ENCODE peak calls at places on chromosome 7, in eight cellular contexts. R is CD4-positive, alpha-beta T cell; I is MCF 10A; N is fibroblast of mammary gland; Y is fibroblast of the aortic adventitia; K is foreskin fibroblast; Z is GM06990; J is heart right ventricle. V is an unnamed sample.

GRCh38 chr7:137886266-137886665 is 39.5 kb upstream of the DGKI start:
- DNase-seq in Y (no peak), R (no peak), N (no peak), Z (no peak), I (no peak), K (no peak), J (no peak), V (no peak)

GRCh38 chr7:29886827-29887226 is 80.5 kb downstream of the WIPF3 start:
- DNase-seq in Z (no peak), I (no peak), K (no peak), N (no peak), R (no peak), J (no peak), Y (no peak), V (no peak)

GRCh38 chr7:139695616-139696015 is 82.2 kb downstream of the HIPK2 start:
- DNase-seq in J (no peak), Z (no peak), R (no peak), N (peak; percentile 68), K (no peak), Y (peak; percentile 65), I (no peak), V (peak; percentile 73)

GRCh38 chr7:105723582-105723981 is 142.3 kb upstream of the EFCAB10 start:
- DNase-seq in J (no peak), Y (no peak), K (no peak), Z (no peak), N (no peak), I (no peak), R (no peak), V (no peak)

GRCh38 chr7:5997210-5997808 is 11.5 kb downstream of the PMS2 start:
- DNase-seq in Z (no peak), R (peak; percentile 29), K (peak; percentile 41), N (peak; percentile 76), I (peak; percentile 62), Y (peak; percentile 82), J (peak; percentile 60), V (peak; percentile 87)

GRCh38 chr7:129489491-129489890 is 12.8 kb upstream of the SMKR1 start:
- DNase-seq in J (no peak), N (peak; percentile 80), R (no peak), I (no peak), Y (peak; percentile 99), Z (no peak), K (no peak), V (peak; percentile 74)

GRCh38 chr7:98287486-98287959 is 6.0 kb downstream of the BRI3 start:
- DNase-seq in I (peak; percentile 86), Y (no peak), N (no peak), R (no peak), J (no peak), Z (no peak), K (no peak), V (peak; percentile 77)

GRCh38 chr7:103524042-103524907 is 78.3 kb upstream of the SLC26A5 start:
- DNase-seq in Z (no peak), R (no peak), N (peak; percentile 63), I (peak; percentile 30), Y (peak; percentile 68), K (peak; percentile 10), J (no peak), V (no peak)

GRCh38 chr7:142153400-142153799 is 41.9 kb downstream of the MGAM2 start:
- DNase-seq in I (peak; percentile 43), N (no peak), Z (no peak), J (no peak), K (no peak), Y (no peak), R (no peak), V (no peak)
- TF ChIP-seq CTCF in I (no peak), N (peak; percentile 30), Z (peak; percentile 56), J (no peak), K (no peak), Y (peak; percentile 15), R (no peak), V (peak; percentile 44)

GRCh38 chr7:32400676-32401075 is 89.5 kb downstream of the LSM5 start:
- DNase-seq in Z (no peak), R (no peak), Y (no peak), I (no peak), K (no peak), J (no peak), N (no peak), V (no peak)
- TF ChIP-seq CTCF in Z (no peak), R (no peak), Y (no peak), I (no peak), K (no peak), J (no peak), N (no peak), V (no peak)

GRCh38 chr7:16317406-16317805 is 103.9 kb downstream of the CRPPA start:
- DNase-seq in I (no peak), N (no peak), R (no peak), J (no peak), Y (no peak), K (no peak), Z (no peak), V (no peak)
- TF ChIP-seq CTCF in I (no peak), N (no peak), R (no peak), J (no peak), Y (no peak), K (no peak), Z (no peak), V (no peak)

GRCh38 chr7:132394283-132395003 is 181.8 kb downstream of the PLXNA4 start:
- DNase-seq in K (no peak), N (peak; percentile 25), Z (no peak), Y (peak; percentile 34), J (no peak), I (peak; percentile 26), R (no peak), V (no peak)
- TF ChIP-seq CTCF in K (peak; percentile 5), N (peak; percentile 21), Z (peak; percentile 18), Y (peak; percentile 38), J (peak; percentile 37), I (peak; percentile 24), R (peak; percentile 63), V (peak; percentile 45)

GRCh38 chr7:142984297-142984696 is 22.1 kb upstream of the KEL start:
- DNase-seq in R (no peak), Y (no peak), Z (no peak), I (no peak), N (no peak), J (no peak), K (no peak), V (no peak)
- TF ChIP-seq CTCF in R (no peak), Y (no peak), Z (no peak), I (no peak), N (no peak), J (no peak), K (no peak), V (no peak)

GRCh38 chr7:95840953-95841950 is 68.9 kb downstream of the DYNC1I1 start:
- DNase-seq in Z (peak; percentile 1), I (peak; percentile 31), Y (no peak), K (no peak), N (peak; percentile 11), R (no peak), J (no peak), V (peak; percentile 27)
- TF ChIP-seq CTCF in Z (peak; percentile 56), I (peak; percentile 22), Y (peak; percentile 30), K (peak; percentile 5), N (peak; percentile 42), R (no peak), J (no peak), V (peak; percentile 41)

GRCh38 chr7:113402005-113402404 is 283.7 kb upstream of the SMIM30 start:
- DNase-seq in K (no peak), Y (no peak), N (no peak), J (no peak), I (no peak), Z (no peak), R (no peak), V (no peak)

GRCh38 chr7:113404245-113404644 is 285.9 kb upstream of the SMIM30 start:
- DNase-seq in J (no peak), Y (no peak), R (no peak), I (peak; percentile 40), N (peak; percentile 0), Z (no peak), K (no peak), V (no peak)

GRCh38 chr7:113410791-113411190 is 292.4 kb upstream of the SMIM30 start:
- DNase-seq in J (no peak), K (no peak), I (no peak), R (no peak), Y (no peak), Z (no peak), N (no peak), V (no peak)

GRCh38 chr7:113408999-113409398 is 290.6 kb upstream of the SMIM30 start:
- DNase-seq in R (no peak), N (no peak), I (no peak), Y (no peak), J (no peak), K (no peak), Z (no peak), V (no peak)

DNA sequence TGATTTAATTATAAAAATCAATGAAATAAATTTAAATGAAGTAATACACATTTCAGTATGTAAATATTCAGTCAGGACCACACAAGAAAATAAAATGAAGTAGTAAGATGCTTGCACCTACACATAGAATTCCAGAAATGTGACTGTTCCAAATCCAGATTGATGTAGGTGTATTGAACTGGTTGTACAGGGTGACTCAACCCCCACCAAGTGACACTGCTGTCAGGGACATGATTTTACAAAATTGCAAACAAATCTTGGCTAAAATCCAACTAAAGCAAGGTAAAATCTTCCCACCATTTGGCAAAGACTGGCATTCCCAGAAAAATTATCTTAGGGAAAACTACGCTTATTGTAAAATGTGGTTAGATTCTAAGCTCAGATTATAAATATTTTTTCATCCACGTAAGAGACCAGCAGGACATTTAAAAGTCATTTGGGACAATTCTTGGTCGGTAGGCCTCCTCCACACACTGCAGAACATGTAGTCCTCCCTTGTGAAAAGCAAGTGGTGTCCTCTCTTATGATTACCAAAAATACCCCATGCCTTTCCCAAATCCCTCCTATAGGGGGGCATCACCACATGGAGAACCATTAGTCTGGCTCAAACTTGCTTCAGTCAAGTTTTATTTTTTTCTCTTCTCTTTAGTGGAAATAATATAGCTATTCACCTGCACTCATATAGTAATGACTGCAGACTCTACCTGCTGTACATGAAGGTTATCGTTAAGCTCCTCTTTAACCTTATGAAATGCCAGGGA is 287.1 kb upstream of the SMIM30 start:
- DNase-seq in Z (no peak), Y (no peak), K (no peak), N (no peak), J (no peak), I (no peak), R (no peak), V (no peak)
- TF ChIP-seq CTCF in Z (no peak), Y (no peak), K (no peak), N (no peak), J (no peak), I (no peak), R (no peak), V (no peak)

V was measured in osteoblast.